ENCODE peak calls at places on chromosomes 13 and 19, in seven cellular contexts. N is mucosa of descending colon, U is psoas muscle, B is IMR-90, Z is GM10248, G is tibial artery, D is AG04449. T is an unnamed sample.

GRCh38 chr19:52962394-52963228 is at the start of gene ZNF816:
- DNase-seq in N (peak), U (peak), B (peak), Z (peak), G (peak), D (peak), T (peak)

GRCh38 chr19:15303105-15303780 is 29.1 kb downstream of the BRD4 start:
- DNase-seq in N (no peak), U (no peak), B (peak), Z (no peak), G (no peak), D (no peak), T (no peak)

GRCh38 chr13:37869756-37870488 is at the start of gene TRPC4:
- DNase-seq in N (peak), U (peak), B (peak), Z (peak), G (peak), D (no peak), T (no peak)

GRCh38 chr19:45149129-45149528 is 11.7 kb downstream of the NKPD1 start:
- DNase-seq in N (no peak), U (no peak), B (no peak), Z (no peak), G (no peak), D (no peak), T (no peak)

GRCh38 chr13:49412749-49413148 is 31.1 kb downstream of the CAB39L start:
- DNase-seq in N (no peak), U (no peak), B (no peak), Z (no peak), G (no peak), D (no peak), T (no peak)

GRCh38 chr13:28449826-28450773 is 44.8 kb downstream of the FLT1 start:
- DNase-seq in N (no peak), U (no peak), B (no peak), Z (no peak), G (no peak), D (no peak), T (no peak)

GRCh38 chr13:95437561-95437960 is 115.0 kb upstream of the CLDN10 start:
- DNase-seq in N (no peak), U (no peak), B (no peak), Z (no peak), G (no peak), D (no peak), T (no peak)

GRCh38 chr13:24503376-24503690 is 9.2 kb downstream of the PARP4 start:
- DNase-seq in N (no peak), U (no peak), B (no peak), Z (no peak), G (no peak), D (no peak), T (no peak)

GRCh38 chr13:108322206-108322824 is 52.8 kb downstream of the TNFSF13B start:
- DNase-seq in N (no peak), U (no peak), B (peak), Z (peak), G (no peak), D (no peak), T (no peak)

GRCh38 chr19:42052241-42052863 is 17.7 kb downstream of the GRIK5 start:
- DNase-seq in N (no peak), U (no peak), B (no peak), Z (no peak), G (no peak), D (no peak), T (no peak)

GRCh38 chr13:28843594-28843993 is 23.5 kb downstream of the MTUS2 start:
- DNase-seq in N (no peak), U (no peak), B (no peak), Z (no peak), G (no peak), D (no peak), T (no peak)

GRCh38 chr19:17686592-17687042 is 1.5 kb downstream of the UNC13A start:
- DNase-seq in N (no peak), U (peak), B (no peak), Z (no peak), G (no peak), D (no peak), T (no peak)

DNA sequence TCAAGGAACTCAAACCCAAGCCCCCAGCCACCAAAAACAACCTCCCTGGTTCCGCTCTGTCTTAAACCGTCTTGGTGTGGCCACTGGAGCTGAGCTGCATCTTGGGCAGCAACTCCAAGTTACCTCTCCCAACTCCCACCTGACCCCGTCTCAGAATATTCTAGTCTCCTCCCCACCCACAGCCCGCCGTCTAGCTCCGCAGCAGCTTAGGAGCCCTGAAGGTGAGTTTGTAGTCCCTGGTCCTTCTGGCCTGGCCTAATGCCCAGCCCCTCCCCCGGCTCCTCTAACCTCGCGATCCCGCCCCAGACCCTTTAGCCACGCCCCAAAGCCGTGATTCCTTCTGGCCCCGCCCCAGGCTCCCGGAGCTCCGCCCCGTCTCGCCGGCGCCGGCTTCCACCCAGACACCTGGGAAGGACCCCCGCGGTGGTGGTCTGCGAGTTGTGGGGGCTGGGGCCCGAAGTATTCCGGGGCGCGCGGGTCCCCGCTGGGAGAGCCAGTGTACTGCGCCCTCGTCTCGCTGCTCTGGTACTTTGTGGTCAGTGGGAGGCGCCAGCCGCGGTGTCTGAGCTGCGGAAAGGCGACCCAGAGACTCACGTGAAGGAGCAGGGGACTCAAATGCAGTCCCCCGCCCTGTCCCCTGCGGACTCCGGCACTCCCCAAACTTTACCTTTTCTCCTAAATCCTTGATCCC is 2.5 kb upstream of the LHB start:
- DNase-seq in N (peak), U (peak), B (peak), Z (peak), G (no peak), D (no peak), T (peak)
- TF ChIP-seq CTCF in N (no peak), U (no peak), B (peak), Z (peak), G (no peak), D (peak), T (no peak)

DNA sequence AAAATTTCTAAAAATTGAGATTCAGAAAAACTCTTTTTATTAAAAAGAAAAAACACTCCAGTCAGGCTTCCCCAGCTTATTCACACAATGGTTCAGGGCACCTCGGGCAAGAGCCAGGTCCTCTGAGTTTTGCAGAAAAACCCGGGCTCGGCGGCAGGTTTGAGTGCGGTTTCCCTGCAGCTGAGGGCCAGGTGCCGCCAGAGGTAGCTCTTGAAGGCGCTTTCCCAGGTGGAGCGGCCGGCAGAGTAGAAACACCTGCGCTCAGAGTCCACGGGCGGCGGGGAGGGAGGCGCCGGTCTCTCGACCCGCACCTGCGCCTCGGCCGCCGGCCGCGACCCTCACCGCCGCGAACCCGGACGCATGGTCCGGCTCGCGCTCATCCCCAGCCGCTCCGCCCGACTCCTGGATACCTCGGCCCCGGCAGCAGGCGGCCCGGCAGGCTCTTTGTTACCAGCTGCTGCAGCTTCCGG is 444 bp downstream of the PROSER1 start:
- DNase-seq in N (no peak), U (no peak), B (no peak), Z (peak), G (no peak), D (no peak), T (no peak)
- TF ChIP-seq CTCF in N (no peak), U (no peak), B (no peak), Z (no peak), G (no peak), D (no peak), T (no peak)

GRCh38 chr13:102394158-102395053 is 7.4 kb downstream of the FGF14 start:
- DNase-seq in N (peak), U (peak), B (peak), Z (peak), G (peak), D (no peak), T (peak)
- TF ChIP-seq CTCF in N (no peak), U (no peak), B (peak), Z (peak), G (no peak), D (peak), T (no peak)

GRCh38 chr19:7629347-7630054 is at the start of the genes PET100 and XAB2:
- DNase-seq in N (peak), U (peak), B (peak), Z (peak), G (peak), D (peak), T (peak)
- TF ChIP-seq CTCF in N (no peak), U (no peak), B (no peak), Z (no peak), G (no peak), D (no peak), T (no peak)

GRCh38 chr19:1945899-1946298 is 4.9 kb downstream of the CSNK1G2 start:
- DNase-seq in N (peak), U (peak), B (no peak), Z (no peak), G (no peak), D (no peak), T (no peak)
- TF ChIP-seq CTCF in N (peak), U (peak), B (peak), Z (peak), G (peak), D (peak), T (peak)

DNA sequence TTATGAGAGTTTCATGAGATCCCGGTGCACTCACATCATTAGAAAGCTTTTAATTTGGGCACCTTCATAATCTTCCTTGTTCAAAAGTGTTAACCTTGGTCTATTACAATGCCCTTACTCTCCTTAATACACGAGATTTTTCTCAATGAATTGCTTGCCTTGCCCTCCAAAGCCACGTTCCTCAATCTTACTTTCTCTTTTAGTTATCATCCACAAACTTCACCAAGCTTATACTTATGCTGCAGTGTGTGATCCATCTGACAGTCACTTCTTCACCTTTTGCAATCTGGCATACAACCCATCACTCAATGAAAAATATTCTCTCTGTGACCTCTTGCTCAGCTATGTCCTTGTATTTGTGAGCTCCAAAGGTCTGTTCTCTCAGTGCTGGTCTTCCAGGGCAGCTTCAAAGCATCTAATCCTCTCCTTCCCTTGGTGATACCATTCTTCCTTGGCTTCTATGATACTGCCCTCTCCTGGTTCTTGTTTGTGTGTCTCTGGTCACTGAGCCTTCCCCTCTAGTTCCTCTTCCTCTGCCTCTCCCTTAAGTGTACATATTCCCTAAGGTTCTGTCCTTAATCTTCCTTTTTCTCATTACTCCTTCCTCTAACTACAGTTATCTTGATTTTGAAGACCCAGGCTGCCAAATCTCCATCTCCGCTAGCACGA is 202.2 kb upstream of the STARD13 start:
- DNase-seq in N (no peak), U (no peak), B (peak), Z (peak), G (no peak), D (no peak), T (no peak)
- TF ChIP-seq CTCF in N (no peak), U (peak), B (peak), Z (peak), G (peak), D (peak), T (no peak)

DNA sequence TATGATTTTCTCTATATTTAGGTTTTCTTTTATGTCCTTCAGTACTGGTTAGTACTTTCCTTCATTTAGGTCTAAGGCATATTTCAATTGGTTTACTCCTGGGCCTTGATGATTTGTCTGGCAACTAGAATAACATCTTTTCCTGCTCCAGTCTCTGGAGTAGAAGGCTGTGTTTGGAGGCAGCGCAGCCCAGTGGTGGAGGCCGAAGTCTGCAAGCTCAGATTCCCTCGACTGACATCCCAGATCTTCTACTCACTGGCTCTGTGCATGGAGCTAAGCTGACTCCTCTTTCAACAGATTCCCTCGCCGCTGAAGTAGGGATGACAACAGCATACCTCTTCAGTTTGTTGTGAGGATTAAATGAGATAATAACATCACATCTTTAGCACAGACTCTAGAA is 141.0 kb downstream of the RAP2A start:
- DNase-seq in N (peak), U (no peak), B (peak), Z (peak), G (no peak), D (no peak), T (no peak)
- TF ChIP-seq CTCF in N (no peak), U (peak), B (peak), Z (peak), G (peak), D (peak), T (no peak)

GRCh38 chr13:91359071-91359470 is 11.6 kb downstream of the MIR17HG start:
- DNase-seq in N (no peak), U (no peak), B (no peak), Z (no peak), G (no peak), D (no peak), T (no peak)
- TF ChIP-seq CTCF in N (no peak), U (no peak), B (no peak), Z (no peak), G (no peak), D (no peak), T (no peak)

DNA sequence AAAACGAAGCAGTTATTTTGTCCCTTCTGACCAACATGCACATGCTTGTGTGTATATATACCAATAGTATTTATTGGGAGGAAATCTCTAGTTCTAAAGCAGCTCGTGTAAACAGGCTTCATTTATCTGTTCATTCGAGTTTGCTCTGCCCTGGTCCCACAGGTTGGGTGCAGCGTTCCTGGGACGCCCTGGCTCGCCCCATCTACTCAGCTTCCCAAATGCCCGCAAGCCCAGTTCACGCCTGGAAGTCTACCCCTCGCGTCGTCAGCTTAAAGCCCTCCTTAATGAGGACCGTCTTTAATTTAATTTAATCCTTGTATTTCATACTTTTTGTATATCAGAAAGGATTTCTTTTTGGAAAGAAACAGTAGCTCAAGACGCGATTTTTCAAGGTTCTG is 604 bp downstream of the THSD1 start:
- DNase-seq in N (no peak), U (no peak), B (no peak), Z (no peak), G (no peak), D (no peak), T (no peak)
- TF ChIP-seq CTCF in N (no peak), U (no peak), B (no peak), Z (no peak), G (no peak), D (no peak), T (no peak)

DNA sequence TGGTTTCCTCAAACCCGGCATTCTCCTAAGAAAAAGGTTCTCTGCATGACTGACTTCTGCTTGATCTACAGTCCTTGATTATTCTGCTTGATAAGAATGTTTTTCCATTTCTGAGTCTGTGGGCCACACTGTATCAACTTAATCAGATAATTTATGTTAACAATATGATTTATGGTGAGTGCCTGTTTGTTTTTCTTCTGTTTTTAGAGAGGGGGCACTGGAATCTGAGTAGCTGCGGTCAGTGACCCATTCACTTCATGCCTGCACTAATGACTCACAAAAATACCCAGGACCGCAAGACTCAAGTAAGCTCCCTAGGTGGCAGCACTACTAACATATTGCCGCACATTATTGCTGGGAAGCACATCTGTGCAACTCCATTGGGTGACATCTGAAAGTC is 542.3 kb upstream of the ATXN8OS start:
- DNase-seq in N (no peak), U (no peak), B (no peak), Z (peak), G (no peak), D (no peak), T (no peak)
- TF ChIP-seq CTCF in N (no peak), U (no peak), B (no peak), Z (peak), G (no peak), D (no peak), T (no peak)

T was measured in CD8-positive, alpha-beta T cell.